ENCODE peak calls at places on chromosomes 13 and 19, in five cellular contexts. One of them, this sample, is unnamed. For H3K4me1, the result is how much of the 10 kb centered on the place peaks cover.

GRCh38 chr13:79589605-79590511 is 108.9 kb downstream of the NDFIP2 start:
- ATAC-seq in mucosa of descending colon: peak
- ATAC-seq in aorta: no peak
- ATAC-seq in body of pancreas: no peak
- ATAC-seq in psoas muscle: no peak
- ATAC-seq in this sample: no peak

GRCh38 chr19:5547881-5548280 is 19.9 kb downstream of the TINCR start:
- ATAC-seq in mucosa of descending colon: peak
- ATAC-seq in aorta: no peak
- ATAC-seq in body of pancreas: no peak
- ATAC-seq in psoas muscle: no peak
- ATAC-seq in this sample: no peak

GRCh38 chr13:110454227-110454859 is 107.2 kb downstream of the RAB20 start:
- ATAC-seq in mucosa of descending colon: no peak
- ATAC-seq in aorta: no peak
- ATAC-seq in body of pancreas: no peak
- ATAC-seq in psoas muscle: no peak
- ATAC-seq in this sample: no peak

GRCh38 chr13:93388701-93389100 is 162.1 kb downstream of the GPC6 start:
- ATAC-seq in mucosa of descending colon: no peak
- ATAC-seq in aorta: no peak
- ATAC-seq in body of pancreas: no peak
- ATAC-seq in psoas muscle: no peak
- ATAC-seq in this sample: no peak

GRCh38 chr13:45362939-45363338 is 22.0 kb upstream of the TPT1 start:
- ATAC-seq in mucosa of descending colon: no peak
- ATAC-seq in aorta: no peak
- ATAC-seq in body of pancreas: no peak
- ATAC-seq in psoas muscle: no peak
- ATAC-seq in this sample: no peak

GRCh38 chr19:43450545-43450997 is 14.8 kb downstream of the LYPD3 start:
- ATAC-seq in mucosa of descending colon: peak
- ATAC-seq in aorta: no peak
- ATAC-seq in body of pancreas: no peak
- ATAC-seq in psoas muscle: no peak
- ATAC-seq in this sample: no peak

GRCh38 chr13:21219044-21219381 is 42.6 kb downstream of the MRPL57 start:
- ATAC-seq in mucosa of descending colon: no peak
- ATAC-seq in aorta: no peak
- ATAC-seq in body of pancreas: no peak
- ATAC-seq in psoas muscle: no peak
- ATAC-seq in this sample: no peak

GRCh38 chr13:51235756-51236564 is 13.8 kb downstream of the FAM124A start:
- ATAC-seq in mucosa of descending colon: no peak
- ATAC-seq in aorta: no peak
- ATAC-seq in body of pancreas: peak
- ATAC-seq in psoas muscle: no peak
- ATAC-seq in this sample: no peak

GRCh38 chr19:45097776-45098520 is 5.0 kb downstream of the PPP1R37 start:
- ATAC-seq in mucosa of descending colon: peak
- ATAC-seq in aorta: peak
- ATAC-seq in body of pancreas: peak
- ATAC-seq in psoas muscle: peak
- ATAC-seq in this sample: peak

GRCh38 chr13:108304170-108305068 is 34.9 kb downstream of the TNFSF13B start:
- ATAC-seq in mucosa of descending colon: no peak
- ATAC-seq in aorta: no peak
- ATAC-seq in body of pancreas: no peak
- ATAC-seq in psoas muscle: no peak
- ATAC-seq in this sample: no peak

GRCh38 chr19:4575978-4576933 is 16.8 kb upstream of the SEMA6B start:
- ATAC-seq in mucosa of descending colon: peak
- ATAC-seq in aorta: peak
- ATAC-seq in body of pancreas: peak
- ATAC-seq in psoas muscle: peak
- ATAC-seq in this sample: peak

GRCh38 chr13:20525144-20525600 is 485 bp downstream of the CRYL1 start:
- ATAC-seq in mucosa of descending colon: peak
- ATAC-seq in aorta: peak
- ATAC-seq in body of pancreas: peak
- ATAC-seq in psoas muscle: peak
- ATAC-seq in this sample: peak

GRCh38 chr13:74062933-74063332 is 71.3 kb downstream of the KLF12 start:
- ATAC-seq in mucosa of descending colon: peak
- ATAC-seq in aorta: peak
- ATAC-seq in body of pancreas: peak
- ATAC-seq in psoas muscle: peak
- ATAC-seq in this sample: peak
- H3K4me1 ChIP-seq in mucosa of descending colon: under half
- H3K4me1 ChIP-seq in aorta: under half
- H3K4me1 ChIP-seq in body of pancreas: under half
- H3K4me1 ChIP-seq in psoas muscle: under half
- H3K4me1 ChIP-seq in this sample: under half

GRCh38 chr19:11558881-11559828 is at the start of gene ELOF1:
- ATAC-seq in mucosa of descending colon: peak
- ATAC-seq in aorta: peak
- ATAC-seq in body of pancreas: peak
- ATAC-seq in psoas muscle: peak
- ATAC-seq in this sample: peak

GRCh38 chr19:11556634-11557420 is 2.2 kb downstream of the ELOF1 start:
- ATAC-seq in mucosa of descending colon: no peak
- ATAC-seq in aorta: no peak
- ATAC-seq in body of pancreas: no peak
- ATAC-seq in psoas muscle: no peak
- ATAC-seq in this sample: no peak

GRCh38 chr19:11555246-11555645 is 3.8 kb downstream of the ELOF1 start:
- ATAC-seq in mucosa of descending colon: no peak
- ATAC-seq in aorta: no peak
- ATAC-seq in body of pancreas: no peak
- ATAC-seq in psoas muscle: no peak
- ATAC-seq in this sample: no peak

GRCh38 chr19:11563530-11563929 is 4.5 kb upstream of the ELOF1 start:
- ATAC-seq in mucosa of descending colon: no peak
- ATAC-seq in aorta: no peak
- ATAC-seq in body of pancreas: no peak
- ATAC-seq in psoas muscle: no peak
- ATAC-seq in this sample: no peak

DNA sequence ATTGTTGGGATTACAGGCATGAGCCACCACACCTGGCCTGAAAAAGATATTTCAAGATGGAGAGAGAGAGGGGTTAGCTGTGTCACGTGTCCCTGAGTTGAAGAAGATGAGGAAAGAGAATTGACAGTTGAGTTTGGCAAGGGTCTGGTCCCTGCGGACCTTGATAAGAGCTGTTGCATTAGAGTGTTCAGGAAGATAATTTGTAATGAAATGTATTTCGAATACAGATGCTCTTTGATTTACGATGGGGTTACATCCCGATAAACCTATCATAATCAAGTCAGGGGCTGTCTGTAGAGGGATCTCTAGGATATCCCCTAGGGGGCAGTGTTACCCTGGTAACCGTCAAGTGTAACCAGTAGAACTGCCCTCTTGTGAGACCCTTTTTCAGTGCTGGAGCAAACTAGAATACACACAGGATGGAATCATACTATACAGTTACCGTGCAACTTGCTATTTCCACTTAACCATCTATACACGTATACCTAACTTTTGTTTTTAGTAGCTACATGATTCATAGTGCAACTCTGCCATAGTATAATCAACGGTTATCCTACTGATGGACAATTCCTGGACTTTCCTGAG is 1.5 kb upstream of the ELOF1 start:
- ATAC-seq in mucosa of descending colon: peak
- ATAC-seq in aorta: no peak
- ATAC-seq in body of pancreas: no peak
- ATAC-seq in psoas muscle: no peak
- ATAC-seq in this sample: no peak
- H3K4me1 ChIP-seq in mucosa of descending colon: under half
- H3K4me1 ChIP-seq in aorta: under half
- H3K4me1 ChIP-seq in body of pancreas: under half
- H3K4me1 ChIP-seq in psoas muscle: under half
- H3K4me1 ChIP-seq in this sample: under half

GRCh38 chr19:50780753-50781480 is 9.3 kb upstream of the ACP4 start:
- ATAC-seq in mucosa of descending colon: no peak
- ATAC-seq in aorta: no peak
- ATAC-seq in body of pancreas: no peak
- ATAC-seq in psoas muscle: no peak
- ATAC-seq in this sample: no peak

GRCh38 chr19:50778906-50779430 is 8.7 kb downstream of the GPR32 start:
- ATAC-seq in mucosa of descending colon: no peak
- ATAC-seq in aorta: no peak
- ATAC-seq in body of pancreas: no peak
- ATAC-seq in psoas muscle: no peak
- ATAC-seq in this sample: no peak

GRCh38 chr19:50777261-50777660 is 7.0 kb downstream of the GPR32 start:
- ATAC-seq in mucosa of descending colon: no peak
- ATAC-seq in aorta: no peak
- ATAC-seq in body of pancreas: no peak
- ATAC-seq in psoas muscle: no peak
- ATAC-seq in this sample: no peak

GRCh38 chr19:50777830-50778303 is 7.6 kb downstream of the GPR32 start:
- ATAC-seq in mucosa of descending colon: no peak
- ATAC-seq in aorta: no peak
- ATAC-seq in body of pancreas: no peak
- ATAC-seq in psoas muscle: no peak
- ATAC-seq in this sample: no peak

GRCh38 chr19:50779504-50780457 is 9.5 kb downstream of the GPR32 start:
- ATAC-seq in mucosa of descending colon: no peak
- ATAC-seq in aorta: no peak
- ATAC-seq in body of pancreas: no peak
- ATAC-seq in psoas muscle: no peak
- ATAC-seq in this sample: no peak
- H3K4me1 ChIP-seq in mucosa of descending colon: under half
- H3K4me1 ChIP-seq in aorta: under half
- H3K4me1 ChIP-seq in body of pancreas: under half
- H3K4me1 ChIP-seq in psoas muscle: under half
- H3K4me1 ChIP-seq in this sample: under half

DNA sequence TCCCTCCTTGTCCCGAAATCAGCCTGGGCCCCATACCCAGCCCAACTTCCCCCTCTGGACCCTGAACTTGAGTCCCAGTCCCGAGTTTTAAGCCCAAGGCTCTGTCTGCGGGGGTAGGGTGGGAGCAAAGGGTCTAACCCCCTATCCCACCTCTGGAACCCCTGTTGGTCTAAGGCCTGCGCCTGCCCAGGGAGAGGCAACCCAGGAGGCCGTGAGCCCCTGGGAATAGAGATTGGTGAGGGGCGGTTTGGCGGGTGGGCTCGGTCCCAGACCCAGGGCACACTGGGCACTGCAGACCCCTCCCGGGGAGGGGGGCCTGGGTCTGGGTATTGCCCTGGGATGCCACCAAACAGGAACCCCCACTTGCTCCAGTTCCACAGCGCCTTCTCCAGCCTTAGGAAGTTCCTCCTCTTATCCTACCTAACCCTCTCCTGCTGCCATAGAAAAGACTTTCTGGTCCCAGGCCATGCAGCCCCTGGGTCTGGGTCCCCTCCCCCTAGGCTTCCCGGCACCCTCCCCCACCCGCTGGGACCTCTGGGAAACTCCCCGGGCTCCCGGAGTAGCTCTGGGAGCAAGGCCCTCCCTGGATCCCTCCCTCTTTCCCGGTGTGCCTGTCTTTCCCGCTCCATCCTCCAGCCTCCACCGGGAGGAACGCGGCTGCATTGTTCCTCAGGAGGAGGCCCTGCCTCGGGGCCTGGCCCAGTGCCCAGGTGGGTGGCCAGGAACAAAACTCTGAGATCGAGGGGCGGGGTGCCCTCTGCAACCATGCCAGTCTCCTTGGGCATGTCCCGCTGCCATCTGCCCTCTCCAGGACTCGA is 33.6 kb upstream of the NANOS3 start:
- ATAC-seq in mucosa of descending colon: peak
- ATAC-seq in aorta: no peak
- ATAC-seq in body of pancreas: no peak
- ATAC-seq in psoas muscle: no peak
- ATAC-seq in this sample: no peak
- H3K4me1 ChIP-seq in mucosa of descending colon: half or more
- H3K4me1 ChIP-seq in aorta: under half
- H3K4me1 ChIP-seq in body of pancreas: half or more
- H3K4me1 ChIP-seq in psoas muscle: under half
- H3K4me1 ChIP-seq in this sample: half or more

GRCh38 chr19:41416194-41416674 is 10.9 kb downstream of the B3GNT8 start:
- ATAC-seq in mucosa of descending colon: peak
- ATAC-seq in aorta: no peak
- ATAC-seq in body of pancreas: no peak
- ATAC-seq in psoas muscle: no peak
- ATAC-seq in this sample: no peak
- H3K4me1 ChIP-seq in mucosa of descending colon: under half
- H3K4me1 ChIP-seq in aorta: under half
- H3K4me1 ChIP-seq in body of pancreas: under half
- H3K4me1 ChIP-seq in psoas muscle: under half
- H3K4me1 ChIP-seq in this sample: under half

GRCh38 chr19:18506101-18506534 is 15.8 kb downstream of the ELL start:
- ATAC-seq in mucosa of descending colon: no peak
- ATAC-seq in aorta: no peak
- ATAC-seq in body of pancreas: no peak
- ATAC-seq in psoas muscle: no peak
- ATAC-seq in this sample: no peak
- H3K4me1 ChIP-seq in mucosa of descending colon: half or more
- H3K4me1 ChIP-seq in aorta: under half
- H3K4me1 ChIP-seq in body of pancreas: half or more
- H3K4me1 ChIP-seq in psoas muscle: half or more
- H3K4me1 ChIP-seq in this sample: under half

GRCh38 chr13:27170221-27170520 is 1.4 kb downstream of the USP12 start:
- ATAC-seq in mucosa of descending colon: no peak
- ATAC-seq in aorta: no peak
- ATAC-seq in body of pancreas: no peak
- ATAC-seq in psoas muscle: peak
- ATAC-seq in this sample: no peak

GRCh38 chr13:27168086-27168485 is 3.5 kb downstream of the USP12 start:
- ATAC-seq in mucosa of descending colon: no peak
- ATAC-seq in aorta: no peak
- ATAC-seq in body of pancreas: no peak
- ATAC-seq in psoas muscle: no peak
- ATAC-seq in this sample: no peak

GRCh38 chr13:27170521-27171243 is 929 bp downstream of the USP12 start:
- ATAC-seq in mucosa of descending colon: no peak
- ATAC-seq in aorta: peak
- ATAC-seq in body of pancreas: no peak
- ATAC-seq in psoas muscle: peak
- ATAC-seq in this sample: no peak

GRCh38 chr13:27171244-27171829 is at the start of gene USP12:
- ATAC-seq in mucosa of descending colon: peak
- ATAC-seq in aorta: peak
- ATAC-seq in body of pancreas: peak
- ATAC-seq in psoas muscle: peak
- ATAC-seq in this sample: peak

GRCh38 chr13:27168870-27169525 is 2.6 kb downstream of the USP12 start:
- ATAC-seq in mucosa of descending colon: no peak
- ATAC-seq in aorta: no peak
- ATAC-seq in body of pancreas: no peak
- ATAC-seq in psoas muscle: no peak
- ATAC-seq in this sample: no peak
- H3K4me1 ChIP-seq in mucosa of descending colon: under half
- H3K4me1 ChIP-seq in aorta: under half
- H3K4me1 ChIP-seq in body of pancreas: under half
- H3K4me1 ChIP-seq in psoas muscle: half or more
- H3K4me1 ChIP-seq in this sample: under half

This sample was measured in gastroesophageal sphincter.